ENCODE peak calls at places on chromosomes 2 and 18, in seven cellular contexts. W is stimulated activated CD8-positive, alpha-beta memory T cell treated with anti-CD3 and anti-CD28 coated beads, Interleukin-15, amount 100 ng/mL, for 24 hours; I is stimulated activated naive CD8-positive, alpha-beta T cell treated with anti-CD3 and anti-CD28 coated beads, Interleukin-15, Interleukin-2, amounts not matched to agents 100 U/mL and 50 U/mL, for 24 hours; H is hepatic stellate cell; D is T follicular helper cell; A is ovary; R is brain microvascular endothelial cell. Q is an unnamed sample.

GRCh38 chr2:236217926-236218325 is 46.3 kb downstream of the ASB18 start:
- DNase-seq in W (no peak), I (no peak), H (no peak), D (no peak), A (no peak), R (no peak), Q (no peak)

GRCh38 chr2:45812039-45812500 is 160.6 kb downstream of the PRKCE start:
- DNase-seq in W (no peak), I (no peak), H (no peak), D (no peak), A (no peak), R (peak), Q (no peak)

GRCh38 chr2:131076707-131077106 is 16.6 kb downstream of the FAM168B start:
- DNase-seq in W (no peak), I (no peak), H (no peak), D (no peak), A (no peak), R (peak), Q (no peak)

GRCh38 chr2:20141056-20141762 is 83.7 kb downstream of the SDC1 start:
- DNase-seq in W (no peak), I (no peak), H (peak), D (no peak), A (no peak), R (peak), Q (no peak)

GRCh38 chr2:202237787-202238233 is 587 bp downstream of the SUMO1 start:
- DNase-seq in W (no peak), I (no peak), H (peak), D (no peak), A (no peak), R (peak), Q (peak)

GRCh38 chr2:74441111-74441689 is 537 bp downstream of the RTKN start:
- DNase-seq in W (no peak), I (no peak), H (no peak), D (no peak), A (no peak), R (no peak), Q (no peak)

GRCh38 chr18:36718705-36719328 is 110.0 kb downstream of the TPGS2 start:
- DNase-seq in W (no peak), I (no peak), H (no peak), D (no peak), A (no peak), R (no peak), Q (no peak)

GRCh38 chr2:6372317-6372903 is 493.3 kb downstream of the CMPK2 start:
- DNase-seq in W (no peak), I (no peak), H (no peak), D (no peak), A (no peak), R (peak), Q (no peak)

GRCh38 chr2:33005057-33005456 is 58.3 kb downstream of the LTBP1 start:
- DNase-seq in W (no peak), I (no peak), H (no peak), D (no peak), A (no peak), R (no peak), Q (no peak)

GRCh38 chr2:222364280-222364895 is 60.0 kb upstream of the SGPP2 start:
- DNase-seq in W (no peak), I (no peak), H (no peak), D (no peak), A (no peak), R (no peak), Q (peak)

GRCh38 chr2:29213871-29214341 is 98.7 kb downstream of the CLIP4 start:
- DNase-seq in W (no peak), I (no peak), H (peak), D (no peak), A (no peak), R (no peak), Q (no peak)